ENCODE peak calls at places on chromosome 6, in seven cellular contexts. K is AG10803; B is tibial artery; O is Daoy; V is activated T-helper 1 cell treated with anti-CD3 and anti-CD28 coated beads, Interleukin-2, amount 50 U/mL, for 16 hours; S is Panc1; N is adrenal gland. I is an unnamed sample.

GRCh38 chr6:52725530-52726192 is 37.6 kb downstream of the GSTA2 start:
- DNase-seq in K (peak; percentile 25), B (no peak), S (no peak), V (no peak), O (peak; percentile 42), N (no peak), I (no peak)

GRCh38 chr6:163180874-163181541 is 233.5 kb upstream of the QKI start:
- DNase-seq in O (peak; percentile 87), V (no peak), S (peak; percentile 50), N (peak; percentile 84), K (peak; percentile 54), B (peak; percentile 75), I (peak; percentile 79)

GRCh38 chr6:157587127-157587729 is 206.2 kb downstream of the ZDHHC14 start:
- DNase-seq in S (no peak), V (no peak), K (no peak), O (no peak), B (no peak), N (no peak), I (no peak)

GRCh38 chr6:127949251-127949650 is 48.4 kb upstream of the THEMIS start:
- DNase-seq in V (no peak), S (no peak), B (no peak), K (no peak), N (no peak), O (no peak), I (no peak)

GRCh38 chr6:27672113-27672799 is 199.4 kb upstream of the ZNF184 start:
- DNase-seq in B (no peak), K (peak; percentile 39), S (peak; percentile 97), V (no peak), O (peak; percentile 94), N (no peak), I (no peak)

GRCh38 chr6:62345962-62346689 is 60.1 kb upstream of the KHDRBS2 start:
- DNase-seq in V (no peak), O (no peak), B (no peak), K (no peak), N (no peak), S (no peak), I (no peak)

GRCh38 chr6:82178084-82178758 is 69.3 kb downstream of the IBTK start:
- DNase-seq in O (peak; percentile 6), N (no peak), B (no peak), V (no peak), K (peak; percentile 64), S (no peak), I (no peak)

GRCh38 chr6:166760288-166760687 is 133.2 kb upstream of the RPS6KA2 start:
- DNase-seq in S (no peak), V (peak; percentile 28), B (no peak), K (no peak), N (no peak), O (no peak), I (no peak)

GRCh38 chr6:72631480-72631879 is 9.6 kb downstream of the KCNQ5 start:
- DNase-seq in B (no peak), V (no peak), N (no peak), K (peak; percentile 72), S (no peak), O (no peak), I (no peak)

GRCh38 chr6:134446228-134446848 is 128.4 kb upstream of the SGK1 start:
- DNase-seq in V (no peak), N (no peak), B (no peak), K (peak; percentile 84), O (no peak), S (no peak), I (no peak)

GRCh38 chr6:43981363-43981990 is 145.8 kb downstream of the MRPL14 start:
- DNase-seq in B (peak; percentile 11), S (no peak), N (no peak), V (no peak), O (no peak), K (no peak), I (no peak)

GRCh38 chr6:138500045-138500665 is 861 bp upstream of the NHSL1 start:
- DNase-seq in O (no peak), S (no peak), B (no peak), V (no peak), N (no peak), K (no peak), I (no peak)

GRCh38 chr6:15026832-15027231 is 219.0 kb upstream of the JARID2 start:
- DNase-seq in O (peak; percentile 72), V (no peak), S (no peak), K (no peak), N (no peak), B (no peak), I (no peak)

GRCh38 chr6:13943943-13944342 is 19.2 kb downstream of the RNF182 start:
- DNase-seq in S (no peak), O (no peak), B (no peak), N (no peak), V (no peak), K (no peak), I (no peak)

GRCh38 chr6:43730634-43731033 is 39.4 kb upstream of the VEGFA start:
- DNase-seq in K (no peak), N (no peak), O (no peak), B (no peak), S (no peak), V (no peak), I (no peak)

GRCh38 chr6:137493218-137494038 is 766 bp downstream of the OLIG3 start:
- DNase-seq in V (no peak), B (no peak), N (no peak), O (peak; percentile 38), S (no peak), K (no peak), I (no peak)

GRCh38 chr6:128494440-128494839 is 26.0 kb downstream of the PTPRK start:
- DNase-seq in O (no peak), B (no peak), S (no peak), K (no peak), V (no peak), N (no peak), I (no peak)

GRCh38 chr6:35703554-35703953 is 14.8 kb upstream of the FKBP5 start:
- DNase-seq in N (no peak), S (no peak), V (no peak), B (no peak), K (no peak), O (no peak), I (no peak)

GRCh38 chr6:51350308-51350904 is 531.7 kb downstream of the TFAP2B start:
- DNase-seq in O (no peak), V (no peak), K (peak; percentile 13), N (no peak), S (no peak), B (no peak), I (no peak)

GRCh38 chr6:130620338-130620781 is 206.8 kb upstream of the SMLR1 start:
- DNase-seq in K (peak; percentile 27), N (no peak), B (no peak), O (no peak), V (no peak), S (no peak), I (no peak)

GRCh38 chr6:142942805-142943227 is 2.2 kb downstream of the HIVEP2 start:
- DNase-seq in V (no peak), S (no peak), N (no peak), O (peak; percentile 28), B (no peak), K (peak; percentile 58), I (no peak)

GRCh38 chr6:25670793-25671513 is 18.9 kb downstream of the SCGN start:
- DNase-seq in S (no peak), N (no peak), O (peak; percentile 40), V (no peak), K (no peak), B (no peak), I (no peak)

GRCh38 chr6:166826264-166826663 is 130.1 kb downstream of the RNASET2 start:
- DNase-seq in K (peak; percentile 3), B (no peak), N (no peak), V (no peak), O (no peak), S (no peak), I (no peak)

GRCh38 chr6:159170999-159171712 is 2.0 kb downstream of the FNDC1 start:
- DNase-seq in V (no peak), B (peak; percentile 30), N (peak; percentile 37), S (no peak), O (peak; percentile 54), K (peak; percentile 82), I (peak; percentile 66)

GRCh38 chr6:30037182-30037788 is 23.8 kb upstream of the POLR1H start:
- DNase-seq in N (peak; percentile 47), B (no peak), O (no peak), K (peak; percentile 33), V (no peak), S (no peak), I (no peak)

GRCh38 chr6:20875369-20875963 is 341.2 kb downstream of the CDKAL1 start:
- DNase-seq in N (no peak), K (peak; percentile 28), S (peak; percentile 35), V (no peak), O (peak; percentile 43), B (no peak), I (no peak)

GRCh38 chr6:133748628-133749027 is 140.3 kb upstream of the TCF21 start:
- DNase-seq in N (no peak), V (no peak), S (no peak), O (no peak), B (no peak), K (peak; percentile 50), I (no peak)

GRCh38 chr6:40252531-40253258 is 318.4 kb upstream of the MOCS1 start:
- DNase-seq in V (no peak), K (no peak), B (no peak), O (no peak), N (no peak), S (no peak), I (no peak)

GRCh38 chr6:130394238-130394637 is 28.4 kb downstream of the TMEM200A start:
- DNase-seq in S (no peak), B (no peak), O (no peak), N (no peak), V (no peak), K (no peak), I (no peak)

GRCh38 chr6:157493576-157493975 is 112.6 kb downstream of the ZDHHC14 start:
- DNase-seq in V (no peak), K (no peak), B (no peak), O (no peak), N (no peak), S (no peak), I (no peak)

GRCh38 chr6:6969761-6970223 is 138.0 kb upstream of the RREB1 start:
- DNase-seq in S (no peak), V (no peak), K (no peak), B (no peak), N (peak; percentile 50), O (peak; percentile 56), I (no peak)

GRCh38 chr6:26286168-26286854 is 78.7 kb upstream of the BTN3A2 start:
- DNase-seq in V (peak; percentile 65), O (peak; percentile 70), S (no peak), N (peak; percentile 64), B (peak; percentile 58), K (peak; percentile 62), I (no peak)

GRCh38 chr6:52573295-52573694 is 3.6 kb downstream of the TRAM2 start:
- DNase-seq in K (peak; percentile 74), V (no peak), N (no peak), B (no peak), O (no peak), S (no peak), I (no peak)

GRCh38 chr6:5293692-5294091 is 32.4 kb downstream of the FARS2 start:
- DNase-seq in N (no peak), V (no peak), S (no peak), O (no peak), B (no peak), K (no peak), I (no peak)

I was measured in ascending aorta.